ENCODE peak calls at places on chromosomes 11 and 22, in six cellular contexts. One of them, this sample, is unnamed.

GRCh38 chr22:44721206-44721605 is 19.2 kb downstream of the PRR5 start:
- DNase-seq in HS-5: no peak
- DNase-seq in C1 segment of cervical spinal cord: no peak
- DNase-seq in GM13977: no peak
- DNase-seq in activated T-cell treated with anti-CD3 and anti-CD28 coated beads for 24 hours: no peak
- DNase-seq in activated CD4-positive, alpha-beta T cell treated with anti-CD3 and anti-CD28 coated beads for 24 hours: no peak
- DNase-seq in this sample: no peak

GRCh38 chr22:46146329-46146728 is 4.0 kb upstream of the PPARA start:
- DNase-seq in activated CD4-positive, alpha-beta T cell treated with anti-CD3 and anti-CD28 coated beads for 24 hours: no peak
- DNase-seq in C1 segment of cervical spinal cord: no peak
- DNase-seq in GM13977: no peak
- DNase-seq in activated T-cell treated with anti-CD3 and anti-CD28 coated beads for 24 hours: no peak
- DNase-seq in HS-5: no peak
- DNase-seq in this sample: no peak

GRCh38 chr22:21448627-21449416 is 18.4 kb upstream of the TMEM191C start:
- DNase-seq in activated CD4-positive, alpha-beta T cell treated with anti-CD3 and anti-CD28 coated beads for 24 hours: no peak
- DNase-seq in activated T-cell treated with anti-CD3 and anti-CD28 coated beads for 24 hours: no peak
- DNase-seq in GM13977: no peak
- DNase-seq in HS-5: no peak
- DNase-seq in C1 segment of cervical spinal cord: no peak
- DNase-seq in this sample: no peak

GRCh38 chr11:3035333-3035732 is 21.9 kb downstream of the CARS1 start:
- DNase-seq in C1 segment of cervical spinal cord: no peak
- DNase-seq in activated CD4-positive, alpha-beta T cell treated with anti-CD3 and anti-CD28 coated beads for 24 hours: no peak
- DNase-seq in activated T-cell treated with anti-CD3 and anti-CD28 coated beads for 24 hours: no peak
- DNase-seq in HS-5: no peak
- DNase-seq in GM13977: no peak
- DNase-seq in this sample: no peak

GRCh38 chr22:48270731-48271130 is 1508.3 kb downstream of the TBC1D22A start:
- DNase-seq in activated T-cell treated with anti-CD3 and anti-CD28 coated beads for 24 hours: no peak
- DNase-seq in activated CD4-positive, alpha-beta T cell treated with anti-CD3 and anti-CD28 coated beads for 24 hours: no peak
- DNase-seq in C1 segment of cervical spinal cord: no peak
- DNase-seq in HS-5: no peak
- DNase-seq in GM13977: no peak
- DNase-seq in this sample: no peak

GRCh38 chr22:35842954-35843353 is 125.3 kb downstream of the APOL5 start:
- DNase-seq in activated CD4-positive, alpha-beta T cell treated with anti-CD3 and anti-CD28 coated beads for 24 hours: no peak
- DNase-seq in GM13977: peak
- DNase-seq in HS-5: no peak
- DNase-seq in activated T-cell treated with anti-CD3 and anti-CD28 coated beads for 24 hours: no peak
- DNase-seq in C1 segment of cervical spinal cord: no peak
- DNase-seq in this sample: no peak

GRCh38 chr22:35275580-35275979 is 18.3 kb downstream of the HMGXB4 start:
- DNase-seq in GM13977: no peak
- DNase-seq in activated T-cell treated with anti-CD3 and anti-CD28 coated beads for 24 hours: no peak
- DNase-seq in activated CD4-positive, alpha-beta T cell treated with anti-CD3 and anti-CD28 coated beads for 24 hours: no peak
- DNase-seq in C1 segment of cervical spinal cord: no peak
- DNase-seq in HS-5: no peak
- DNase-seq in this sample: no peak

GRCh38 chr11:92791886-92792285 is 177.6 kb upstream of the MTNR1B start:
- DNase-seq in activated T-cell treated with anti-CD3 and anti-CD28 coated beads for 24 hours: no peak
- DNase-seq in activated CD4-positive, alpha-beta T cell treated with anti-CD3 and anti-CD28 coated beads for 24 hours: no peak
- DNase-seq in C1 segment of cervical spinal cord: no peak
- DNase-seq in GM13977: no peak
- DNase-seq in HS-5: no peak
- DNase-seq in this sample: no peak

GRCh38 chr11:2913029-2913431 is 16.2 kb downstream of the PHLDA2 start:
- DNase-seq in activated CD4-positive, alpha-beta T cell treated with anti-CD3 and anti-CD28 coated beads for 24 hours: no peak
- DNase-seq in activated T-cell treated with anti-CD3 and anti-CD28 coated beads for 24 hours: no peak
- DNase-seq in C1 segment of cervical spinal cord: no peak
- DNase-seq in GM13977: no peak
- DNase-seq in HS-5: no peak
- DNase-seq in this sample: no peak

GRCh38 chr11:119134389-119134978 is 13.1 kb downstream of the HINFP start:
- DNase-seq in C1 segment of cervical spinal cord: no peak
- DNase-seq in activated T-cell treated with anti-CD3 and anti-CD28 coated beads for 24 hours: no peak
- DNase-seq in GM13977: no peak
- DNase-seq in HS-5: no peak
- DNase-seq in activated CD4-positive, alpha-beta T cell treated with anti-CD3 and anti-CD28 coated beads for 24 hours: no peak
- DNase-seq in this sample: no peak

GRCh38 chr11:93000511-93001476 is 31.3 kb downstream of the MTNR1B start:
- DNase-seq in HS-5: peak
- DNase-seq in GM13977: no peak
- DNase-seq in C1 segment of cervical spinal cord: no peak
- DNase-seq in activated T-cell treated with anti-CD3 and anti-CD28 coated beads for 24 hours: no peak
- DNase-seq in activated CD4-positive, alpha-beta T cell treated with anti-CD3 and anti-CD28 coated beads for 24 hours: no peak
- DNase-seq in this sample: no peak

GRCh38 chr11:59901306-59901705 is 22.7 kb downstream of the OOSP3 start:
- DNase-seq in HS-5: peak
- DNase-seq in C1 segment of cervical spinal cord: no peak
- DNase-seq in GM13977: no peak
- DNase-seq in activated T-cell treated with anti-CD3 and anti-CD28 coated beads for 24 hours: no peak
- DNase-seq in activated CD4-positive, alpha-beta T cell treated with anti-CD3 and anti-CD28 coated beads for 24 hours: no peak
- DNase-seq in this sample: no peak